ENCODE peak calls at places on chromosomes 7 and 10, in eight cellular contexts. O, J, I, K, Z, M, H and L are unnamed samples.

GRCh38 chr10:133608855-133609254 is 17.7 kb downstream of the FRG2B start:
- DNase-seq in O (no peak), J (peak; percentile 27), M (no peak), K (no peak), I (no peak), H (no peak), Z (peak; percentile 4), L (no peak)

GRCh38 chr10:21047511-21047910 is 150.4 kb upstream of the NEBL start:
- DNase-seq in M (no peak), H (no peak), J (no peak), Z (no peak), K (no peak), I (no peak), O (no peak), L (no peak)

GRCh38 chr10:112565434-112566053 is 118.5 kb downstream of the VTI1A start:
- DNase-seq in J (peak; percentile 54), Z (peak; percentile 49), K (no peak), O (no peak), M (no peak), H (no peak), I (peak; percentile 46), L (no peak)

GRCh38 chr10:32210306-32211045 is 136.5 kb downstream of the EPC1 start:
- DNase-seq in H (no peak), O (no peak), M (no peak), I (no peak), J (peak; percentile 69), K (no peak), Z (peak; percentile 51), L (no peak)

GRCh38 chr10:12750526-12751201 is 250.8 kb downstream of the CCDC3 start:
- DNase-seq in O (no peak), I (no peak), H (no peak), J (no peak), K (no peak), Z (peak; percentile 46), M (peak; percentile 29), L (no peak)

GRCh38 chr7:123635551-123636359 is 19.9 kb upstream of the LMOD2 start:
- DNase-seq in J (peak; percentile 41), K (no peak), H (no peak), M (no peak), O (no peak), I (no peak), Z (no peak), L (no peak)

GRCh38 chr7:140214075-140214684 is 37.4 kb upstream of the KDM7A start:
- DNase-seq in K (no peak), M (no peak), J (no peak), I (no peak), H (no peak), Z (no peak), O (no peak), L (no peak)

GRCh38 chr7:151395036-151395367 is 14.8 kb downstream of the WDR86 start:
- DNase-seq in M (no peak), Z (no peak), O (no peak), H (no peak), K (no peak), J (no peak), I (no peak), L (no peak)

GRCh38 chr7:123645516-123645915 is 10.2 kb upstream of the LMOD2 start:
- DNase-seq in O (no peak), I (no peak), K (no peak), J (no peak), H (no peak), M (peak; percentile 85), Z (no peak), L (no peak)

GRCh38 chr10:80186364-80187012 is 18.8 kb downstream of the ANXA11 start:
- DNase-seq in J (no peak), O (no peak), I (no peak), K (peak; percentile 51), H (no peak), M (peak; percentile 67), Z (no peak), L (no peak)

GRCh38 chr7:34486371-34486770 is 171.6 kb upstream of the NPSR1 start:
- DNase-seq in K (no peak), M (no peak), I (no peak), H (no peak), J (no peak), O (no peak), Z (no peak), L (no peak)

GRCh38 chr10:14564268-14564744 is 210.4 kb downstream of the FAM107B start:
- DNase-seq in K (peak; percentile 45), J (no peak), O (no peak), I (no peak), M (no peak), Z (no peak), H (no peak), L (no peak)

GRCh38 chr7:5043661-5044060 is 2.0 kb upstream of the RBAK start:
- DNase-seq in O (no peak), Z (no peak), M (no peak), K (no peak), I (no peak), J (no peak), H (no peak), L (no peak)

GRCh38 chr7:5041047-5041446 is 4.6 kb upstream of the RBAK start:
- DNase-seq in O (no peak), M (no peak), J (no peak), I (no peak), Z (no peak), H (no peak), K (no peak), L (no peak)

DNA sequence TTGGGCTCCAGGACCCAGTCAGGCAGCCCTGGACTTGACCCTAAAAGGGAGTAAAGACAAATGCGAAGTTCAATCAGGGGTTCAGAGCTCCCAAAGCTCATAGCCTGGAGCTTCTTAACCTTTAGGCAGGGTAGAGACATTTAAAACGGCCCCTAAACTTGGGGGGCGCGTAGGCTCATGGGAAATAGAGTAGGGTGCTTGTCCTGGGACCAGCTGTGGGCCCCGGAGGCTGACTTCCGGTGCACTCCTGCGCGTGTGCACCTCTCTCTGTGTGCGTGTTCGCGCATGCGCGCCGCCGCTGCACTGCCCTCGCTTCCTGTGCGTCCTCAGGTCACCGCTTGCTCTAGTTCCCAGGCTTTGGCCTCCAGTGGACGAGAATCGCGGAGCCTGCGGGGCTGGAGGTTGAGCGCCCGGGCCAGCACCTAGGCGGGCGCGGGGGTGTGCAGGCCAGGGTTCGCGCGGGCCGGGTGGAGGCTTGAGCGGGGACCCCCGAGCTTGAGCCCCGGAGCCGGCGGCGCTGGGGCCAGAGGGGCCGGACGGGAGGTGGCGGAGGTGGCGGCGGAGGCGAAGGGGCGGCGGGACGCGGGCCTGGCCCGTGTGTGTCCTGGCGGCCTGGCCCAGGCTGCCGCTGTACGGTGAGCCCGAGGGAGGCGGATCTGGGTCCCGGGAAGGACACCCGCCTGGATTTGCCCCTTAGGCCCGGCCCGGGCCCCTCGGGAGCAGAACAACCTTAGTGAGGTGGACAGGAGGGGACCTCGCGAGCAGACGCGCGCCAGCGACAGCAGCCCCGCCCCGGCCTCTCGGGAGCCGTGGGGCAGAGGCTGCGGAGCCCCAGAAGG is at the start of gene RBAK:
- DNase-seq in K (peak; percentile 92), I (peak; percentile 88), H (peak; percentile 73), M (peak; percentile 70), O (peak; percentile 75), Z (peak; percentile 96), J (peak; percentile 91), L (peak; percentile 93)
- TF ChIP-seq CTCF in K (no peak), I (no peak), H (no peak), M (no peak), O (no peak), Z (no peak), J (no peak), L (no peak)

DNA sequence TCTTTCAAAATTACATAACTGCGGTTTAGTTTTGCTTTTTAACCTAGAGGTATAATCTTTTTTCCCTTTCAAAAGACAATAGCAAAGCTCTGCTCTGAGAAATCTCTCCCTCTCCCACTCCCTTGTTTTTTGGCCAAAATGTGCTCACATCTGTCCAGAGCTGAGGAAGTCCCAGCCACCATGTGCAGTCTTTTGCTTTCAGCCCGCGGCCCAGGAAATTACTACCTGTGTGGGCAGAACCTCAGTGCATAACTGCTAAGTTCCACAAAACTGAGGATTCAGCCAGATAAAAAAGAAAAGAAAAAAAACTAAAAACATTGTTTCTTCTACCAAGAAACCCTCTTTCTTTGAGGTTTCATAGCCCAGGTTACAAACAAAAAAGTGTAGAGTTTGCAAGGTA is 115.0 kb upstream of the HGF start:
- DNase-seq in M (no peak), K (no peak), I (no peak), O (no peak), Z (no peak), J (no peak), H (no peak), L (no peak)
- TF ChIP-seq CTCF in M (no peak), K (no peak), I (no peak), O (no peak), Z (no peak), J (no peak), H (no peak), L (no peak)

DNA sequence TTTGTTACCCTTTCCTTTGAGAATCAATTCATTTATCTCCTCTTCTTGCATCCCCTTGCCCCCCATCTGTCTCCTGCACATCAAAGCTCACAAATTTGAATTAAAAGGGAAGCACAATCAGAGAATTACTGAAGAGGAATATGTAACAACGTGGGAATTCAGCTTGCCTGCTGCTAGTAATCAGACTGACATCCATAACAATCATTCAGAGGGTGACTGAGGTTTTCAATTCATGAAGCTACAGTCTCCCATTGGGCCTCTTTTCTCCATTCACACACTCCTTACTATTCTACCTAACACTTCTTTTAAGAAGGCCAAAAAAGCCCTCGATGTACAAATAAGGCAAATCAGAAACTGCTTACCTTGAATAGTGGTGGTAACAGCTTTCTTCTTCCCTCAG is 24.3 kb upstream of the DNA2 start:
- DNase-seq in I (no peak), H (no peak), M (no peak), O (no peak), Z (no peak), J (no peak), K (no peak), L (no peak)
- TF ChIP-seq CTCF in I (no peak), H (no peak), M (no peak), O (no peak), Z (no peak), J (no peak), K (no peak), L (no peak)

GRCh38 chr10:3740157-3740871 is 44.7 kb downstream of the KLF6 start:
- DNase-seq in K (no peak), M (no peak), I (no peak), O (peak; percentile 41), Z (no peak), J (peak; percentile 71), H (no peak), L (no peak)

GRCh38 chr10:3737811-3738311 is 47.1 kb downstream of the KLF6 start:
- DNase-seq in O (no peak), K (no peak), J (no peak), I (no peak), H (no peak), M (no peak), Z (no peak), L (no peak)

GRCh38 chr10:3734111-3734510 is 50.9 kb downstream of the KLF6 start:
- DNase-seq in O (no peak), H (no peak), Z (no peak), I (no peak), J (no peak), M (no peak), K (no peak), L (no peak)

GRCh38 chr10:3738855-3739350 is 46.1 kb downstream of the KLF6 start:
- DNase-seq in K (no peak), M (no peak), O (no peak), Z (no peak), I (no peak), H (no peak), J (no peak), L (no peak)

DNA sequence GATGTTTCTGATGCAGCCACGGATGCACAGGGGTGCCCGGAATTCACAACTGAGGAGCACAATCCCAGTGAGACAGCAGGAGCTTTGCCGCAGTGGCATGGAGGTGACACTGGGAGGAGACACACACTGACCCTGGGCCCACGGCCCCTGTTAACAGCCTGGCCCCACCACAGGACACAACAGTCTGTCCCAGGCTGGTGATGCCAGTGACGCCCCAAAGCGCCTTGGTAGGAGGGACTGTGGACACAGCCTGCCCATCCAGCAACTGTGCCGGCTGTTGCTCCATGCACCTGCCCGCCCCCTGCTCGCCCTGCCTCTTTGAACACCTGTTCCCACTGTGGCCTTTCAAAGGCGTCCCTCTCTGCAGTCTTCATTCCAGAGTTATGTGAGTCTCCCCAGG is 49.8 kb downstream of the KLF6 start:
- DNase-seq in O (no peak), M (no peak), J (no peak), H (no peak), I (no peak), Z (no peak), K (no peak), L (no peak)
- TF ChIP-seq CTCF in O (no peak), M (no peak), J (no peak), H (no peak), I (no peak), Z (no peak), K (no peak), L (peak; percentile 21)